ENCODE peak calls at places on chromosome 19, in six cellular contexts. J, C, A, D, M and W are unnamed samples. For H3K36me3, the result is how much of the 10 kb centered on the place peaks cover.

GRCh38 chr19:15280915-15281683 is 48.9 kb upstream of the EPHX3 start:
- DNase-seq in C (peak), A (peak), D (no peak), J (peak), M (no peak), W (peak)

GRCh38 chr19:18989316-18989715 is 44.0 kb downstream of the SUGP2 start:
- DNase-seq in M (no peak), J (no peak), A (no peak), D (no peak), C (no peak), W (no peak)

GRCh38 chr19:58563034-58563573 is 4.7 kb upstream of the UBE2M start:
- DNase-seq in M (no peak), C (peak), D (peak), A (peak), J (no peak), W (peak)

GRCh38 chr19:18231775-18232174 is 5.5 kb upstream of the PDE4C start:
- DNase-seq in C (no peak), D (peak), M (no peak), J (no peak), A (no peak), W (peak)

GRCh38 chr19:6393982-6394412 is 1.0 kb upstream of the GTF2F1 start:
- DNase-seq in D (no peak), J (no peak), A (no peak), M (no peak), C (no peak), W (no peak)

GRCh38 chr19:7637374-7638256 is 705 bp downstream of the STXBP2 start:
- DNase-seq in J (peak), C (no peak), A (no peak), M (no peak), D (peak), W (no peak)

GRCh38 chr19:574658-575526 is 2.5 kb downstream of the BSG start:
- DNase-seq in A (no peak), C (no peak), D (peak), M (no peak), J (peak), W (no peak)

GRCh38 chr19:10915511-10916091 is 12.8 kb downstream of the YIPF2 start:
- DNase-seq in A (no peak), D (no peak), M (no peak), C (peak), J (no peak), W (no peak)

GRCh38 chr19:13062317-13062716 is 40.3 kb downstream of the LYL1 start:
- DNase-seq in A (no peak), J (no peak), C (no peak), D (no peak), M (no peak), W (no peak)

GRCh38 chr19:44891016-44891882 is at the start of gene TOMM40:
- DNase-seq in J (peak), D (peak), M (no peak), C (peak), A (peak), W (peak)

GRCh38 chr19:13846533-13847032 is 30.4 kb upstream of the NANOS3 start:
- DNase-seq in J (peak), D (peak), C (peak), M (no peak), A (peak), W (no peak)

GRCh38 chr19:45814166-45814780 is 835 bp downstream of the RSPH6A start:
- DNase-seq in M (peak), C (no peak), A (no peak), D (no peak), J (no peak), W (no peak)

GRCh38 chr19:35309481-35310279 is 17.7 kb downstream of the MAG start:
- DNase-seq in C (no peak), M (no peak), J (no peak), A (no peak), D (no peak), W (no peak)

GRCh38 chr19:1489463-1489971 is 633 bp downstream of the PCSK4 start:
- DNase-seq in A (no peak), D (no peak), M (no peak), C (peak), J (no peak), W (no peak)

GRCh38 chr19:38691938-38692457 is 44.5 kb downstream of the ACTN4 start:
- DNase-seq in D (no peak), A (peak), C (peak), J (no peak), M (no peak), W (no peak)

GRCh38 chr19:42185281-42185680 is 32.2 kb downstream of the DEDD2 start:
- DNase-seq in J (peak), D (peak), C (no peak), A (no peak), M (no peak), W (no peak)

GRCh38 chr19:47187797-47188196 is 43.2 kb downstream of the BBC3 start:
- DNase-seq in A (no peak), C (no peak), D (no peak), M (no peak), J (no peak), W (no peak)

GRCh38 chr19:38852231-38853044 is 2.7 kb upstream of the HNRNPL start:
- DNase-seq in A (peak), C (peak), M (no peak), J (peak), D (peak), W (peak)

GRCh38 chr19:32798201-32798600 is 71.4 kb downstream of the SLC7A9 start:
- DNase-seq in M (no peak), C (no peak), J (no peak), A (no peak), D (no peak), W (peak)

GRCh38 chr19:33260628-33261418 is 35.2 kb upstream of the SLC7A10 start:
- DNase-seq in D (no peak), J (no peak), C (no peak), A (no peak), M (no peak), W (no peak)

GRCh38 chr19:6241056-6241455 is 38.7 kb downstream of the MLLT1 start:
- DNase-seq in D (no peak), J (no peak), C (peak), A (no peak), M (no peak), W (no peak)

GRCh38 chr19:32530773-32531172 is 50.2 kb upstream of the PDCD5 start:
- DNase-seq in J (no peak), D (no peak), A (no peak), M (no peak), C (no peak), W (no peak)

DNA sequence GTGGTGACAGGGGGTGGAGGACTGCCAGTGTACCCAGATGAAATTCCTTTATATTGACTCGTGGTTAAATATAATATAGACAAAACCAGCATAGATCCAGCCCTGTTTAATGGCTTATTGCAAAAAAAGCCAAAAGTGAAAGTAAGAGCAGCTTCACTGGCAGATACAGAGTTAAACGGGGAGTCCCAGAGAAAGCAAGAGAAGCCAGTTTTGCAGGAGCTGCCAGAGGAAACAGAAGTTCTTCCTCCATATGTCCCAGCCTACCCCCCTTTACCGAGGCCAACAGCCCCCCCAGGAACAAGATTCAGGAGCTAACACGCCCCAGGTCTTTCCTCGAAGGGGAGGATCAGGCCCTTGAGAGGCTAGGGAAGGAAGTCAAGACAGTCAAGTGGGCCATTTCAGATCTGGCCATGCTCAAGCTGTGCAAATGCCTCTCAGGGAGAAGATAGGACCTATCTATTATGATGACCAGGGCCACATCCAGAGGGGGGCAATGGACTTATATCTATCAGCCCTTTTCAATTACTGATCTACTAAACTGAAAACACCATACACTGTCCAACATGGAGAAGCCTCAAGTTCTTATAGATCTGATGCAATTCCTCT is 47.2 kb upstream of the ZNF737 start:
- DNase-seq in J (no peak), C (no peak), D (no peak), M (no peak), A (no peak), W (no peak)
- H3K27ac ChIP-seq in J (no peak), C (no peak), D (no peak), M (no peak), A (no peak), W (no peak)

GRCh38 chr19:29665215-29665825 is at the start of gene PLEKHF1:
- DNase-seq in A (peak), M (no peak), C (peak), J (peak), D (peak), W (peak)
- TF ChIP-seq CTCF in A (no peak), M (peak), C (no peak), J (no peak), D (no peak), W (no peak)

GRCh38 chr19:4684312-4685095 is 14.4 kb upstream of the MYDGF start:
- DNase-seq in D (no peak), J (no peak), A (no peak), C (no peak), M (no peak), W (no peak)

GRCh38 chr19:4679416-4679815 is 9.3 kb upstream of the MYDGF start:
- DNase-seq in D (no peak), M (no peak), J (no peak), C (no peak), A (no peak), W (no peak)

GRCh38 chr19:4686700-4687099 is 16.6 kb upstream of the MYDGF start:
- DNase-seq in C (no peak), M (no peak), A (no peak), J (no peak), D (no peak), W (no peak)

GRCh38 chr19:4678881-4679379 is 8.8 kb upstream of the MYDGF start:
- DNase-seq in A (no peak), M (no peak), C (peak), J (no peak), D (peak), W (peak)

DNA sequence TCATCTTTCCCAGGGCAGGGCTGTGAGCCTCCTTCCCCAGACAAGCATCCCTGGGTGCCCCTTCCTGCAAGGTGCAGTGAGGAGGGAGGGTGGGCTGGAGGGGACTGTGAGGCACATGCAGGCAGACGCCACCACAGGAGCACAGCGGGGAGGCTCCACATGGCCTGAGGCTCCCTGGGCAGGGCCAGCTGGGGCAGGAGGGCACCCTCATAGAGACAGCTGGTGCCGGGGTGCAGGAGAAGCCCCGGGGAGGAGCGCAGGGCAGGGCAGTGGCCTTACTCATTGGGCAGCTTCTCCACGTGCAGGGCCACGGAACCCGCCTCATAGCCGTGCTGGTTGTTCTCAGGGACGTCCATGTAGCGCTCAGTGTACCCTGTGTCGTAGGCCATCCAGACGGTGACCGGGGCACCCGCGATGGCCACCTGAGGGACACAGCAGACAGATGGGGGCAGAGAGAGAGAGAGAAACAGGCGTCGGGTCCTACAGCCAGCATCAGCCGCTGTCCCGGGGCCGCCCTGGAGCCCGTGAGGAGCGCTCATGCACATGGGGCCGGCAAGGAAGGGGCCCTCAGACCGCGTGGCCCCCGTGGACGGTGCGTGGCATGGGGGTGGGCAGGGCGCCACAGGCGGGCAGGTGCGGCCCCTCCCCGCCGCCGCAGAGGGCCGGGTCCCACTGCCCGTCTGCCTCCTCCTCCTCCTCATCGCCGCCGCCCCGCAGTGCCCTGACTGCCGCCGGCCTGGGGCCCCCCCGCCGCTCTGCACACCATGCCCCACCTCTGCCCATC is 12.5 kb upstream of the MYDGF start:
- DNase-seq in D (no peak), J (no peak), M (no peak), A (no peak), C (no peak), W (no peak)
- H3K36me3 ChIP-seq in D (under half), J (under half), M (half or more), A (half or more), C (under half), W (under half)

DNA sequence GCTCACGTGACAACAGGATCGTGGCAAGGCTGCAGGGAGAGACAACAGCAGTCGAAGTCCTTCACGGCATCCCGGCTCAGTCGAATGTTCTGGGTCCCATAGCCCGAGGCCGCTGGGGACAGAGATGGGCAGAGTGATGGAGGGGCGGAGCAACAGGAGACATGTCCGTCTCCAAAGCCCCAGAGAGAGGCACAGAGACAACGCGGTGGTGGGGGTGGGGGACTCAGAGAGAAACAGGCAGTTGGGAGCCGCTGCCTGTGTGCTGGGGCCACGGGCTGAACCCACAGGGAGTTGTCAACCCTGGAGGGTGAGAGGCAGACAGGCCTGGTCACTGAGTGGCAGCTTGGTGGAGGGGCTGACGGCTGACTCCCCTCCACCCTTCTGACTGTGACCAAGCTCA is 20.4 kb downstream of the NOSIP start:
- DNase-seq in M (no peak), A (no peak), C (no peak), J (no peak), D (no peak), W (no peak)
- H3K27ac ChIP-seq in M (no peak), A (peak), C (no peak), J (peak), D (no peak), W (no peak)